ENCODE peak calls at places on chromosomes 11 and 22, in eight cellular contexts. X is heart right ventricle; C is caudate nucleus; B is foreskin melanocyte; P is K562; S is CD8-positive, alpha-beta memory T cell; M is mucosa of gallbladder; R is activated T-helper 9 cell treated with anti-CD3 and anti-CD28 coated beads, Interleukin-2, amount 50 U/mL, for 16 hours. Y is an unnamed sample.

GRCh38 chr11:80937831-80938230 is 1497.0 kb upstream of the TENM4 start:
- DNase-seq in X (no peak), C (no peak), B (no peak), P (no peak), S (no peak), M (no peak), R (no peak), Y (no peak)

GRCh38 chr11:64438986-64439771 is 80.2 kb downstream of the RPS6KA4 start:
- DNase-seq in X (no peak), C (no peak), B (no peak), P (no peak), S (no peak), M (no peak), R (no peak), Y (no peak)

GRCh38 chr11:38582151-38582550 is 1984.1 kb upstream of the RAG2 start:
- DNase-seq in X (no peak), C (no peak), B (no peak), P (no peak), S (no peak), M (no peak), R (no peak), Y (no peak)

GRCh38 chr22:38314140-38314991 is 2.9 kb downstream of the CSNK1E start:
- DNase-seq in X (peak), C (no peak), B (peak), P (no peak), S (no peak), M (no peak), R (no peak), Y (no peak)

GRCh38 chr11:131748146-131749050 is 378.0 kb downstream of the NTM start:
- DNase-seq in X (peak), C (peak), B (peak), P (peak), S (no peak), M (peak), R (no peak), Y (no peak)

GRCh38 chr11:122779047-122779629 is 59.2 kb upstream of the CRTAM start:
- DNase-seq in X (no peak), C (no peak), B (no peak), P (no peak), S (no peak), M (no peak), R (no peak), Y (no peak)

GRCh38 chr11:65560555-65561418 is 2.6 kb upstream of the LTBP3 start:
- DNase-seq in X (peak), C (no peak), B (no peak), P (no peak), S (no peak), M (no peak), R (no peak), Y (no peak)

GRCh38 chr11:76135491-76135890 is 70.8 kb downstream of the WNT11 start:
- DNase-seq in X (no peak), C (no peak), B (no peak), P (no peak), S (no peak), M (peak), R (no peak), Y (no peak)

GRCh38 chr22:37021710-37022482 is 2.4 kb downstream of the MPST start:
- DNase-seq in X (no peak), C (no peak), B (no peak), P (peak), S (peak), M (no peak), R (peak), Y (peak)

GRCh38 chr22:20741634-20742581 is 32.0 kb upstream of the SERPIND1 start:
- DNase-seq in X (no peak), C (no peak), B (no peak), P (peak), S (peak), M (peak), R (no peak), Y (peak)

GRCh38 chr22:20238567-20239062 is 29.5 kb downstream of the RTN4R start:
- DNase-seq in X (peak), C (no peak), B (no peak), P (peak), S (peak), M (no peak), R (peak), Y (no peak)

GRCh38 chr11:92061648-92062047 is 163.0 kb upstream of the FAT3 start:
- DNase-seq in X (no peak), C (no peak), B (no peak), P (no peak), S (no peak), M (no peak), R (no peak), Y (no peak)

GRCh38 chr11:64650923-64651523 is 60.0 kb downstream of the SLC22A12 start:
- DNase-seq in X (no peak), C (no peak), B (no peak), P (peak), S (no peak), M (no peak), R (no peak), Y (no peak)

GRCh38 chr11:75450826-75451783 is 18.1 kb upstream of the KLHL35 start:
- DNase-seq in X (no peak), C (no peak), B (no peak), P (peak), S (no peak), M (no peak), R (peak), Y (no peak)

GRCh38 chr11:95897731-95898130 is 26.2 kb downstream of the MTMR2 start:
- DNase-seq in X (no peak), C (no peak), B (no peak), P (no peak), S (no peak), M (no peak), R (no peak), Y (no peak)

GRCh38 chr11:10348650-10349280 is 43.9 kb downstream of the ADM start:
- DNase-seq in X (no peak), C (no peak), B (no peak), P (no peak), S (no peak), M (peak), R (no peak), Y (no peak)

GRCh38 chr11:17208257-17208999 is 642 bp upstream of the PIK3C2A start:
- DNase-seq in X (no peak), C (peak), B (peak), P (peak), S (no peak), M (peak), R (peak), Y (peak)

GRCh38 chr11:94639901-94640721 is 72.9 kb downstream of the PIWIL4 start:
- DNase-seq in X (peak), C (no peak), B (no peak), P (peak), S (no peak), M (no peak), R (no peak), Y (no peak)

GRCh38 chr11:69641681-69642548 is 959 bp downstream of the CCND1 start:
- DNase-seq in X (no peak), C (no peak), B (no peak), P (no peak), S (no peak), M (no peak), R (no peak), Y (no peak)

GRCh38 chr11:76069061-76069460 is 137.2 kb downstream of the WNT11 start:
- DNase-seq in X (no peak), C (no peak), B (no peak), P (no peak), S (no peak), M (no peak), R (no peak), Y (no peak)

GRCh38 chr11:114230031-114230430 is 66.2 kb upstream of the NNMT start:
- DNase-seq in X (no peak), C (no peak), B (no peak), P (no peak), S (no peak), M (no peak), R (no peak), Y (no peak)

GRCh38 chr11:120578591-120579154 is 67.1 kb downstream of the GRIK4 start:
- DNase-seq in X (no peak), C (no peak), B (no peak), P (no peak), S (no peak), M (no peak), R (no peak), Y (no peak)

GRCh38 chr11:94650756-94651155 is 83.6 kb downstream of the PIWIL4 start:
- DNase-seq in X (peak), C (no peak), B (no peak), P (no peak), S (no peak), M (peak), R (no peak), Y (no peak)

GRCh38 chr22:19115628-19116027 is 6.6 kb downstream of the DGCR2 start:
- DNase-seq in X (no peak), C (no peak), B (no peak), P (peak), S (no peak), M (no peak), R (no peak), Y (no peak)

GRCh38 chr11:59754859-59755700 is at the start of gene STX3:
- DNase-seq in X (peak), C (peak), B (peak), P (peak), S (peak), M (peak), R (peak), Y (peak)

GRCh38 chr11:47392546-47393162 is 14.3 kb upstream of the SPI1 start:
- DNase-seq in X (no peak), C (no peak), B (no peak), P (no peak), S (no peak), M (no peak), R (no peak), Y (no peak)

GRCh38 chr22:28328751-28329150 is 350.9 kb downstream of the TTC28 start:
- DNase-seq in X (no peak), C (no peak), B (no peak), P (no peak), S (no peak), M (no peak), R (no peak), Y (no peak)

GRCh38 chr11:6523253-6523652 is 26.2 kb downstream of the DNHD1 start:
- DNase-seq in X (no peak), C (no peak), B (no peak), P (no peak), S (no peak), M (no peak), R (no peak), Y (no peak)

GRCh38 chr22:42418811-42419243 is 13.4 kb downstream of the NFAM1 start:
- DNase-seq in X (no peak), C (no peak), B (no peak), P (no peak), S (no peak), M (no peak), R (no peak), Y (no peak)

GRCh38 chr11:118917488-118918127 is 8.1 kb downstream of the BCL9L start:
- DNase-seq in X (no peak), C (no peak), B (no peak), P (no peak), S (peak), M (peak), R (peak), Y (no peak)

GRCh38 chr11:10694481-10695239 is 1.1 kb upstream of the IRAG1 start:
- DNase-seq in X (no peak), C (no peak), B (no peak), P (no peak), S (no peak), M (no peak), R (no peak), Y (no peak)

GRCh38 chr22:29056472-29056871 is 5.2 kb downstream of the C22orf31 start:
- DNase-seq in X (no peak), C (no peak), B (no peak), P (no peak), S (no peak), M (no peak), R (no peak), Y (no peak)

Y was measured in stimulated activated CD4-positive, alpha-beta T cell treated with anti-CD3 and anti-CD28 coated beads, Interleukin-2, amount 100 ng/mL, for 4 hours.